ENCODE peak calls at places on chromosomes 5 and 9, in eight cellular contexts. C is SK-N-SH, K is GM23338, J is breast epithelium, H is HCT116, R is sigmoid colon, S is HepG2, T is transverse colon. O is an unnamed sample.

GRCh38 chr9:4356306-4356705 is 56.4 kb upstream of the GLIS3 start:
- DNase-seq in S (no peak), T (no peak), J (no peak), H (no peak), R (no peak), K (no peak), C (no peak), O (no peak)

GRCh38 chr9:38768351-38768761 is 48.4 kb upstream of the FAM240B start:
- DNase-seq in C (no peak), J (no peak), K (no peak), R (no peak), T (no peak), S (no peak), H (no peak), O (no peak)

GRCh38 chr5:157574456-157575095 is 999 bp downstream of the ADAM19 start:
- DNase-seq in K (peak; percentile 42), R (peak; percentile 76), S (no peak), C (no peak), J (no peak), T (peak; percentile 31), H (no peak), O (no peak)

GRCh38 chr5:926416-927171 is 33.9 kb downstream of the TRIP13 start:
- DNase-seq in K (peak; percentile 74), H (no peak), C (peak; percentile 54), J (no peak), S (no peak), R (peak; percentile 71), T (no peak), O (no peak)

GRCh38 chr9:109989296-109989695 is 209.3 kb downstream of the PALM2AKAP2 start:
- DNase-seq in C (no peak), K (no peak), H (no peak), R (no peak), S (no peak), T (no peak), J (no peak), O (no peak)

GRCh38 chr5:116524966-116525365 is 49.7 kb downstream of the SEMA6A start:
- DNase-seq in T (no peak), K (no peak), S (peak; percentile 76), R (no peak), J (no peak), H (no peak), C (no peak), O (no peak)

GRCh38 chr5:138179277-138179857 is 455 bp downstream of the KIF20A start:
- DNase-seq in H (no peak), S (peak; percentile 8), T (no peak), J (no peak), C (peak; percentile 11), R (no peak), K (peak; percentile 31), O (no peak)

GRCh38 chr9:2663486-2663885 is 41.9 kb downstream of the VLDLR start:
- DNase-seq in K (no peak), C (no peak), H (no peak), T (no peak), R (no peak), S (no peak), J (no peak), O (no peak)

GRCh38 chr5:31530541-31531265 is 1.2 kb downstream of the DROSHA start:
- DNase-seq in C (no peak), S (peak; percentile 4), T (no peak), R (no peak), J (no peak), K (no peak), H (no peak), O (no peak)

GRCh38 chr5:140223567-140223966 is 48.6 kb downstream of the CYSTM1 start:
- DNase-seq in C (no peak), R (no peak), S (peak; percentile 68), J (no peak), T (no peak), H (no peak), K (no peak), O (no peak)

GRCh38 chr9:107281164-107281563 is 1.9 kb upstream of the RAD23B start:
- DNase-seq in C (no peak), T (no peak), J (no peak), H (no peak), S (no peak), K (no peak), R (no peak), O (no peak)

GRCh38 chr5:65248896-65249295 is 232.8 kb downstream of the ADAMTS6 start:
- DNase-seq in H (no peak), T (peak; percentile 8), J (no peak), K (no peak), R (no peak), S (no peak), C (no peak), O (no peak)

GRCh38 chr5:143440448-143441102 is 37.1 kb upstream of the NR3C1 start:
- DNase-seq in C (peak; percentile 72), K (no peak), J (no peak), R (no peak), H (no peak), S (no peak), T (no peak), O (no peak)

GRCh38 chr5:102554728-102555127 is 55.9 kb upstream of the SLCO6A1 start:
- DNase-seq in H (peak; percentile 21), R (no peak), T (no peak), J (no peak), C (no peak), K (peak; percentile 47), S (peak; percentile 12), O (no peak)

GRCh38 chr5:100780376-100780870 is 122.7 kb downstream of the ST8SIA4 start:
- DNase-seq in H (no peak), K (no peak), S (no peak), J (no peak), T (no peak), R (no peak), C (no peak), O (no peak)

GRCh38 chr9:37575921-37576721 is at the start of gene FBXO10:
- DNase-seq in C (peak; percentile 91), R (peak; percentile 88), T (peak; percentile 78), H (no peak), K (peak; percentile 90), S (no peak), J (peak; percentile 39), O (no peak)

GRCh38 chr5:173886157-173886556 is 2.0 kb upstream of the CPEB4 start:
- DNase-seq in T (no peak), H (no peak), R (no peak), J (no peak), K (no peak), C (no peak), S (no peak), O (no peak)

GRCh38 chr5:173885481-173886010 is 2.6 kb upstream of the CPEB4 start:
- DNase-seq in K (no peak), C (no peak), T (peak; percentile 68), H (no peak), J (no peak), R (no peak), S (no peak), O (no peak)

GRCh38 chr5:173888473-173889135 is 455 bp downstream of the CPEB4 start:
- DNase-seq in C (peak; percentile 49), K (peak; percentile 41), S (no peak), T (peak; percentile 35), R (peak; percentile 66), H (no peak), J (no peak), O (no peak)

GRCh38 chr5:173890195-173890951 is 2.2 kb downstream of the CPEB4 start:
- DNase-seq in T (no peak), R (peak; percentile 68), H (no peak), K (peak; percentile 56), S (no peak), J (no peak), C (peak; percentile 51), O (no peak)

GRCh38 chr5:173887610-173888472 is at the start of gene CPEB4:
- DNase-seq in K (peak; percentile 100), R (peak; percentile 100), S (peak; percentile 99), T (peak; percentile 99), C (peak; percentile 98), J (peak; percentile 99), H (peak; percentile 98), O (peak; percentile 100)
- TF ChIP-seq POLR2AphosphoS5 in K (peak; percentile 57), R (peak; percentile 99), S (peak; percentile 88), T (peak; percentile 99), C (peak; percentile 96), J (peak; percentile 96), H (peak; percentile 76), O (peak; percentile 99)

DNA sequence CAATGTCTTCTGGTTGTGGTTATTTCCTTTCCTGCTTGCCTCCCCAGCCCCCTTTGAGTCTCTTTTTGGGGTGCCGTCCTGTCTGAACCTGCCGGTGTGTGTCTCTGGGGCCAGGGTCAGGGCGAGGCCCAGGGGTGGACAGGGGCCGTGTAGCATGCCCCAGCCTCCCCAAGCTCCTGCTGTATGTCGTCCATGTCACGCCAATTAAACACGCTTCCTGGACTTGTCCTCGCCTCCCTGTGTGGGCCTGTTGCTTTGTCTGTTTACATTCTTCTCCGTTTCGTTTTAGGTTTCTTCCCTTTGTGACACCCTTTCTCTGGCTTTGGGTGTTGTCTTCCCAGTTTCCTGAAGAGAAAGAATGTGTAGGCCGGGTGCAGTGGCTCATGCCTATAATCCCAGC is 28.5 kb upstream of the HMCN2 start:
- DNase-seq in R (peak; percentile 66), S (no peak), C (no peak), H (no peak), K (no peak), T (no peak), J (no peak), O (no peak)
- H3K4me1 ChIP-seq in R (peaks cover 55% of the 10 kb centered on the region), S (peaks cover 37% of the 10 kb centered on the region), C (no peaks in the 10 kb centered on the region), H (peaks cover 12% of the 10 kb centered on the region), K (no peaks in the 10 kb centered on the region), T (peaks cover 12% of the 10 kb centered on the region), J (no peaks in the 10 kb centered on the region), O (peaks cover 11% of the 10 kb centered on the region)

GRCh38 chr5:58457040-58457439 is 2.8 kb downstream of the PLK2 start:
- DNase-seq in R (no peak), S (no peak), C (no peak), K (no peak), T (no peak), H (no peak), J (no peak), O (no peak)
- TF ChIP-seq POLR2AphosphoS5 in R (no peak), S (no peak), C (no peak), K (no peak), T (no peak), H (no peak), J (no peak), O (no peak)

GRCh38 chr5:151251621-151252020 is 1.4 kb upstream of the GM2A start:
- DNase-seq in S (no peak), R (no peak), C (no peak), T (no peak), J (no peak), K (no peak), H (no peak), O (no peak)
- H3K4me1 ChIP-seq in S (peaks cover 41% of the 10 kb centered on the region), R (peaks cover 36% of the 10 kb centered on the region), C (no peaks in the 10 kb centered on the region), T (peaks cover 22% of the 10 kb centered on the region), J (no peaks in the 10 kb centered on the region), K (peaks cover 28% of the 10 kb centered on the region), H (peaks cover 21% of the 10 kb centered on the region), O (peaks cover 40% of the 10 kb centered on the region)